ENCODE peak calls at places on chromosomes 7 and 10, in four cellular contexts. One of them, this sample, is unnamed.

GRCh38 chr7:22660732-22661131 is 66.3 kb upstream of the IL6 start:
- DNase-seq in choroid plexus epithelial cell: no peak
- DNase-seq in gastrocnemius medialis: no peak
- DNase-seq in breast epithelium: no peak
- DNase-seq in this sample: no peak

GRCh38 chr10:3538291-3538849 is 246.6 kb downstream of the KLF6 start:
- DNase-seq in choroid plexus epithelial cell: peak; percentile 64
- DNase-seq in gastrocnemius medialis: no peak
- DNase-seq in breast epithelium: no peak
- DNase-seq in this sample: no peak

GRCh38 chr7:117672433-117672832 is 192.6 kb downstream of the CFTR start:
- DNase-seq in choroid plexus epithelial cell: no peak
- DNase-seq in gastrocnemius medialis: no peak
- DNase-seq in breast epithelium: no peak
- DNase-seq in this sample: no peak

GRCh38 chr10:100904903-100905302 is 7.9 kb upstream of the SLF2 start:
- DNase-seq in choroid plexus epithelial cell: no peak
- DNase-seq in gastrocnemius medialis: no peak
- DNase-seq in breast epithelium: no peak
- DNase-seq in this sample: no peak

GRCh38 chr10:20466731-20467130 is 430.4 kb downstream of the NEBL start:
- DNase-seq in choroid plexus epithelial cell: peak; percentile 63
- DNase-seq in gastrocnemius medialis: no peak
- DNase-seq in breast epithelium: no peak
- DNase-seq in this sample: peak; percentile 76

GRCh38 chr7:130988443-130988842 is 254.4 kb upstream of the KLF14 start:
- DNase-seq in choroid plexus epithelial cell: no peak
- DNase-seq in gastrocnemius medialis: no peak
- DNase-seq in breast epithelium: no peak
- DNase-seq in this sample: peak; percentile 59

GRCh38 chr7:77651544-77652162 is 44.6 kb upstream of the RSBN1L start:
- DNase-seq in choroid plexus epithelial cell: peak; percentile 66
- DNase-seq in gastrocnemius medialis: no peak
- DNase-seq in breast epithelium: no peak
- DNase-seq in this sample: peak; percentile 53

GRCh38 chr10:51986531-51986930 is 287.1 kb upstream of the CSTF2T start:
- DNase-seq in choroid plexus epithelial cell: no peak
- DNase-seq in gastrocnemius medialis: no peak
- DNase-seq in breast epithelium: no peak
- DNase-seq in this sample: no peak

GRCh38 chr7:47283497-47284131 is 298.3 kb downstream of the TNS3 start:
- DNase-seq in choroid plexus epithelial cell: no peak
- DNase-seq in gastrocnemius medialis: no peak
- DNase-seq in breast epithelium: no peak
- DNase-seq in this sample: no peak

GRCh38 chr10:6275022-6275997 is 72.6 kb downstream of the PFKFB3 start:
- DNase-seq in choroid plexus epithelial cell: peak; percentile 97
- DNase-seq in gastrocnemius medialis: peak; percentile 92
- DNase-seq in breast epithelium: peak; percentile 97
- DNase-seq in this sample: peak; percentile 99
- H3K4me3 ChIP-seq in choroid plexus epithelial cell: peak overlapping the region; percentile 52
- H3K4me3 ChIP-seq in gastrocnemius medialis: peak overlapping the region; percentile 7
- H3K4me3 ChIP-seq in breast epithelium: peak overlapping the region; percentile 23
- H3K4me3 ChIP-seq in this sample: peak overlapping the region; percentile 43

DNA sequence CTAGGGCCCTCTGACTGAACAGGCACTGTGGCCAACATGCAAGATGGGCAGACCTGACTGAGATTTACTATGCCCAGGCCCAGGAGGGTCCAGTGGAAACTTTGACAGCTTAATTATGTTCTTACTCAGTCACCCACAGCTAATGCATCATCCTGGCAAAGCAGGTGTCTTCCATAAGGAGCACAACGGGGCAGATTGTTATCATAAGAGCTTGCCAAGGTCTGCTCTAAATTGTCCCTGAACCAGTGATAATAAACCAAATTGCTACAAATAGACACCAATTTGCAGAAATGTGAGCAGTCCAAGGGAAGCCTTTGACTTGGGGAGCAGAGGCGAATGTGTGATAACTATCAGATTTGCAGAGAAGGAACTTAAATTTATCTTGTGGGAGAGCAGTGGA is 494.5 kb downstream of the CCSER2 start:
- DNase-seq in choroid plexus epithelial cell: no peak
- DNase-seq in gastrocnemius medialis: no peak
- DNase-seq in breast epithelium: no peak
- DNase-seq in this sample: no peak
- TF ChIP-seq CTCF in choroid plexus epithelial cell: no peak
- TF ChIP-seq CTCF in gastrocnemius medialis: no peak
- TF ChIP-seq CTCF in breast epithelium: no peak
- TF ChIP-seq CTCF in this sample: no peak

GRCh38 chr10:116708877-116709276 is 33.5 kb downstream of the HSPA12A start:
- DNase-seq in choroid plexus epithelial cell: no peak
- DNase-seq in gastrocnemius medialis: no peak
- DNase-seq in breast epithelium: no peak
- DNase-seq in this sample: no peak
- H3K4me3 ChIP-seq in choroid plexus epithelial cell: no peak overlapping the region
- H3K4me3 ChIP-seq in gastrocnemius medialis: no peak overlapping the region
- H3K4me3 ChIP-seq in breast epithelium: no peak overlapping the region
- H3K4me3 ChIP-seq in this sample: no peak overlapping the region

DNA sequence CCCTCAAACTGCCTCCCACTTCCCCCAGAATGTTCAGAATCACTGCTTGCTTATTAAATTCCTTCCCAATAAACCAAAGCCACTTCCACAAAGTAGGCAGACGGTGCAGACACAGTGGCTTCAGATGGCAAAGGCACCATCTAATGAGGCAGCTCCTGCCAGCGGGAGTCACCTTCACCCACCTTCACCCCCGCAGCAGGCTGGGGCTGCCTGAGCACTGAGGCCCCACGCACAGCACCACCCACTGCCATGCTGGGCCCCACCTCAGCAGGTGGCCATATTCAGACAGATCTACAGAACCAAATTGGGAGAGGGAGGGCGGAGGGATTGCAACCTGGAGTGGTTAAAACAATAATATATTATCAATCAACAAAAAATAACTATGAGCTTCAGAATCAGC is 118.5 kb downstream of the GRID1 start:
- DNase-seq in choroid plexus epithelial cell: no peak
- DNase-seq in gastrocnemius medialis: no peak
- DNase-seq in breast epithelium: no peak
- DNase-seq in this sample: no peak
- TF ChIP-seq CTCF in choroid plexus epithelial cell: no peak
- TF ChIP-seq CTCF in gastrocnemius medialis: no peak
- TF ChIP-seq CTCF in breast epithelium: no peak
- TF ChIP-seq CTCF in this sample: no peak

GRCh38 chr7:76259124-76260086 is 43.1 kb upstream of the HSPB1 start:
- DNase-seq in choroid plexus epithelial cell: no peak
- DNase-seq in gastrocnemius medialis: no peak
- DNase-seq in breast epithelium: no peak
- DNase-seq in this sample: no peak
- H3K4me3 ChIP-seq in choroid plexus epithelial cell: no peak overlapping the region
- H3K4me3 ChIP-seq in gastrocnemius medialis: peak overlapping the region; percentile 29
- H3K4me3 ChIP-seq in breast epithelium: peak overlapping the region; percentile 41
- H3K4me3 ChIP-seq in this sample: no peak overlapping the region